ENCODE peak calls at places on chromosomes 4 and X, in six cellular contexts. J is IMR-90, S is H1, Y is neuronal stem cell, A is trophoblast cell, F is mesenchymal stem cell. G is an unnamed sample.

GRCh38 chrX:153854702-153855101 is 24.4 kb upstream of the PDZD4 start:
- DNase-seq in F (no peak), S (no peak), A (no peak), J (no peak), Y (no peak), G (no peak)

GRCh38 chr4:45442466-45442865 is 681.4 kb downstream of the GABRG1 start:
- DNase-seq in J (no peak), F (peak), S (no peak), A (peak), Y (no peak), G (no peak)

GRCh38 chr4:121189811-121190210 is 25.7 kb upstream of the TNIP3 start:
- DNase-seq in A (no peak), J (no peak), S (no peak), Y (no peak), F (no peak), G (no peak)

GRCh38 chr4:74531952-74532794 is 87.2 kb downstream of the AREG start:
- DNase-seq in Y (peak), A (peak), J (peak), S (peak), F (peak), G (peak)

GRCh38 chr4:8427761-8428287 is 12.7 kb downstream of the ACOX3 start:
- DNase-seq in Y (no peak), A (peak), F (peak), J (peak), S (no peak), G (no peak)

GRCh38 chr4:140368686-140369085 is 4.8 kb upstream of the SCOC start:
- DNase-seq in J (peak), S (no peak), A (no peak), Y (no peak), F (no peak), G (no peak)

GRCh38 chrX:78687586-78687985 is 28.5 kb upstream of the RTL3 start:
- DNase-seq in F (no peak), A (no peak), Y (no peak), S (no peak), J (no peak), G (no peak)

GRCh38 chr4:17981063-17981462 is 40.5 kb downstream of the LCORL start:
- DNase-seq in A (peak), Y (no peak), F (no peak), S (no peak), J (peak), G (no peak)

GRCh38 chrX:138150709-138151108 is 560.8 kb downstream of the FGF13 start:
- DNase-seq in Y (no peak), A (no peak), J (no peak), S (no peak), F (no peak), G (no peak)

GRCh38 chr4:38872620-38873019 is 5.0 kb downstream of the FAM114A1 start:
- DNase-seq in F (peak), A (peak), J (peak), S (no peak), Y (no peak), G (no peak)

GRCh38 chr4:3404546-3404945 is 37.2 kb upstream of the HGFAC start:
- DNase-seq in Y (no peak), F (no peak), J (no peak), A (no peak), S (no peak), G (no peak)

GRCh38 chr4:163991268-163991667 is 496.8 kb downstream of the TMA16 start:
- DNase-seq in S (no peak), J (no peak), Y (no peak), A (no peak), F (no peak), G (no peak)

GRCh38 chrX:40099046-40099968 is 1.5 kb upstream of the BCOR start:
- DNase-seq in S (no peak), A (peak), F (peak), J (no peak), Y (no peak), G (peak)

GRCh38 chr4:184705692-184706091 is 28.2 kb downstream of the CENPU start:
- DNase-seq in Y (no peak), F (no peak), S (no peak), A (no peak), J (no peak), G (no peak)

GRCh38 chr4:140351778-140352177 is 21.7 kb upstream of the SCOC start:
- DNase-seq in Y (no peak), A (no peak), F (no peak), J (no peak), S (no peak), G (no peak)

GRCh38 chr4:135277116-135277979 is 1075.8 kb upstream of the PABPC4L start:
- DNase-seq in F (peak), S (no peak), J (peak), Y (no peak), A (peak), G (no peak)

GRCh38 chrX:23980063-23980462 is 46.9 kb downstream of the KLHL15 start:
- DNase-seq in Y (no peak), J (peak), F (no peak), S (no peak), A (peak), G (no peak)

GRCh38 chrX:66915893-66916292 is 277.0 kb upstream of the EDA2R start:
- DNase-seq in J (no peak), A (peak), F (no peak), Y (no peak), S (no peak), G (peak)

GRCh38 chrX:131146702-131147101 is 88.6 kb downstream of the ARHGAP36 start:
- DNase-seq in F (no peak), A (no peak), Y (no peak), J (no peak), S (no peak), G (no peak)

GRCh38 chrX:39777623-39778025 is 320.1 kb downstream of the BCOR start:
- DNase-seq in S (no peak), Y (no peak), A (no peak), J (no peak), F (no peak), G (no peak)

GRCh38 chr4:53800741-53801140 is 209.5 kb upstream of the LNX1 start:
- DNase-seq in Y (no peak), F (peak), A (peak), S (no peak), J (no peak), G (no peak)

GRCh38 chr4:53805291-53805690 is 214.0 kb upstream of the LNX1 start:
- DNase-seq in Y (no peak), J (no peak), A (no peak), F (no peak), S (no peak), G (no peak)

GRCh38 chr4:53802500-53802899 is 211.2 kb upstream of the LNX1 start:
- DNase-seq in J (no peak), F (no peak), A (no peak), Y (no peak), S (no peak), G (no peak)

GRCh38 chr4:53801373-53801772 is 210.1 kb upstream of the LNX1 start:
- DNase-seq in A (no peak), S (no peak), J (no peak), Y (no peak), F (peak), G (no peak)

DNA sequence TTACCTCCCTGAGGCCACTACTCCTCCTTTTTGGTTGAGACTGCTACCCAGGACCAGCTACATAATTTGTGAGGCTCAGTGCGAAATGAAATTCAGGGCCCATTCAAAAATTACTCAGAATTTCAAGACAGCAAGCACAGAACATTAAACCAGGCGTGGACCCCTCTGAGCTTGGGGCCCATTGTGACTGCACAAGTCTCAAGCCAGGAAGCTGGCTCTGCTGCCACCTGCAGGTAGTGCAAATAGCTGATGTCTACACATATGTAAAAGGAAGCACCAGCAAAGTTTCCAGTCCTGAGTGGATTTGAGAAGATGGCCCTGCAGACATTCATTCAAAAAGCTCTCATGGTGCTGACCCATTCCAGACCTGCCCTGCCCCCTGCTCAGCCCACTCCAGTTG is 213.4 kb upstream of the LNX1 start:
- DNase-seq in F (no peak), S (peak), Y (no peak), J (no peak), A (peak), G (peak)
- H2AFZ ChIP-seq in F (no peak), S (no peak), Y (no peak), J (no peak), A (no peak), G (no peak)

DNA sequence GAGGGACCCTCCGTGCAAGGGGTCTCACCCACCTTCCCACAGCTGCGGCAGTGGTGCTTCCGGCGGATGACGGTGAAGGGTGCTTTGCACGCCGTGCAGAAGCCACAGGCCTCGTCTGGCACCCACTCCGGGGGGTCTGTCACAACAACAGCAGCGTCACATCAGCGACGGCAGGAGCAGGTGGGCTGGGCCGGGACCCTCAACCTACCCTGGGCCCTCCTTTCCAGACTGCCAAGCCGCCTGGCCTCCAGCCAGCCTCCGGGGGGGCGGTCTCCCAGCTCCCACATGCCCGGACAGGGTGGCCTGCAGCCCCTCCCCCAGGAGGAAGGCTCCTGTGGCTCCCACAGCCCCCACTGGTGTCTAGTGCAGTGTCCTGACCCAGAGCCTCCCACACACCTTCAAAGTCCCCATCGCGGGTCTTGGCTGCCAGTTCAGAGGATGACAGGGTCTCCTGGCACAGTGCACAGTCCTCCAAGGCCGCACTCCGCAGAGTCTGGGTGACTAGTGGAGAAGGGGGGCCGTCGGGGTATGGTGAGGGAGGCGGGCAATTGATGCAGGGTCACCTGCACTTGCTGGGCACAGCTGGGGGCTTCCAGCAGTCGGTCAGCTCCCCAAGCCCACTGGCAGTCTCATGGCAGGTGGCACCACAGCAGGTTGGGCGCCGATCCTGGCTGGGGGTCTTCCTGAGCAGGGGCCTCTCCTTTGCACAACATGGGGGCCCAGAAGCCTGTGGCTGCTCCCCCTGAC is 9.5 kb upstream of the MXD4 start:
- DNase-seq in F (no peak), S (no peak), A (no peak), Y (no peak), J (no peak), G (no peak)
- H4K91ac ChIP-seq in F (no peak), S (no peak), A (no peak), Y (no peak), J (no peak), G (no peak)

GRCh38 chr4:169135776-169136175 is 125.7 kb upstream of the CBR4 start:
- DNase-seq in A (no peak), J (no peak), S (no peak), F (no peak), Y (no peak), G (no peak)
- H3K27ac ChIP-seq in A (no peak), J (no peak), S (no peak), F (no peak), Y (no peak), G (no peak)

GRCh38 chr4:100299441-100299840 is 109.2 kb upstream of the DDIT4L start:
- DNase-seq in J (no peak), S (no peak), F (no peak), A (peak), Y (no peak), G (no peak)
- H2AFZ ChIP-seq in J (peak), S (no peak), F (peak), A (no peak), Y (no peak), G (no peak)

GRCh38 chr4:59704621-59705020 is 1495.5 kb upstream of the ADGRL3 start:
- DNase-seq in F (no peak), S (no peak), A (no peak), Y (no peak), J (no peak), G (no peak)
- H4K91ac ChIP-seq in F (no peak), S (no peak), A (no peak), Y (no peak), J (no peak), G (no peak)